ENCODE peak calls at places on chromosomes 5 and 9, in eight cellular contexts. X is adrenal gland, F is psoas muscle, I is WERI-Rb-1, W is hepatocyte, K is neural progenitor cell, Z is mammary epithelial cell, H is thyroid gland. E is an unnamed sample.

GRCh38 chr5:142548739-142549275 is 137.1 kb downstream of the FGF1 start:
- DNase-seq in X (peak), F (no peak), I (peak), W (peak), K (peak), Z (peak), H (peak), E (no peak)

GRCh38 chr5:180495292-180495691 is 1.1 kb downstream of the CNOT6 start:
- DNase-seq in X (no peak), F (no peak), I (no peak), W (no peak), K (peak), Z (peak), H (no peak), E (no peak)

GRCh38 chr5:115686692-115687054 is 60.8 kb upstream of the TMED7 start:
- DNase-seq in X (no peak), F (no peak), I (no peak), W (no peak), K (no peak), Z (no peak), H (no peak), E (no peak)

GRCh38 chr9:112377087-112377486 is 2.8 kb upstream of the HSDL2 start:
- DNase-seq in X (no peak), F (no peak), I (no peak), W (no peak), K (no peak), Z (peak), H (peak), E (no peak)

GRCh38 chr5:138649316-138649720 is 74.1 kb upstream of the HSPA9 start:
- DNase-seq in X (peak), F (no peak), I (peak), W (no peak), K (peak), Z (no peak), H (no peak), E (no peak)

GRCh38 chr9:32551491-32552049 is 557 bp upstream of the SMIM27 start:
- DNase-seq in X (peak), F (peak), I (peak), W (peak), K (peak), Z (no peak), H (peak), E (no peak)

GRCh38 chr5:115349001-115349817 is 52.8 kb upstream of the CCDC112 start:
- DNase-seq in X (peak), F (peak), I (no peak), W (peak), K (no peak), Z (peak), H (no peak), E (no peak)

GRCh38 chr5:66873990-66874389 is 277.8 kb downstream of the MAST4 start:
- DNase-seq in X (no peak), F (no peak), I (no peak), W (no peak), K (no peak), Z (no peak), H (no peak), E (no peak)

GRCh38 chr5:1050449-1051365 is 42.1 kb downstream of the NKD2 start:
- DNase-seq in X (no peak), F (peak), I (no peak), W (no peak), K (peak), Z (no peak), H (no peak), E (peak)

GRCh38 chr5:25649628-25650265 is 1005.0 kb upstream of the CDH10 start:
- DNase-seq in X (no peak), F (no peak), I (no peak), W (no peak), K (no peak), Z (no peak), H (no peak), E (no peak)

GRCh38 chr5:158943569-158943968 is 156.1 kb downstream of the EBF1 start:
- DNase-seq in X (no peak), F (no peak), I (no peak), W (no peak), K (no peak), Z (no peak), H (no peak), E (no peak)

GRCh38 chr9:97763884-97764283 is 66.7 kb upstream of the XPA start:
- DNase-seq in X (no peak), F (no peak), I (no peak), W (no peak), K (no peak), Z (no peak), H (no peak), E (no peak)

GRCh38 chr9:28899926-28900325 is 1326.6 kb upstream of the C9orf72 start:
- DNase-seq in X (no peak), F (no peak), I (no peak), W (no peak), K (no peak), Z (no peak), H (no peak), E (no peak)

GRCh38 chr5:55406292-55406691 is 98.5 kb downstream of the MTREX start:
- DNase-seq in X (no peak), F (no peak), I (no peak), W (no peak), K (no peak), Z (no peak), H (no peak), E (no peak)

GRCh38 chr9:14768561-14769234 is 46.2 kb upstream of the CER1 start:
- DNase-seq in X (peak), F (no peak), I (peak), W (peak), K (peak), Z (peak), H (peak), E (no peak)

GRCh38 chr9:130128782-130129424 is 43.3 kb upstream of the NCS1 start:
- DNase-seq in X (no peak), F (peak), I (no peak), W (peak), K (no peak), Z (no peak), H (no peak), E (peak)

GRCh38 chr5:127428748-127429147 is 88.7 kb upstream of the PRRC1 start:
- DNase-seq in X (no peak), F (no peak), I (no peak), W (peak), K (no peak), Z (peak), H (no peak), E (no peak)

GRCh38 chr5:13328316-13328715 is 616.2 kb downstream of the DNAH5 start:
- DNase-seq in X (no peak), F (no peak), I (no peak), W (no peak), K (no peak), Z (no peak), H (no peak), E (no peak)

GRCh38 chr9:70125621-70126020 is 82.0 kb downstream of the MAMDC2 start:
- DNase-seq in X (no peak), F (no peak), I (no peak), W (no peak), K (no peak), Z (peak), H (no peak), E (no peak)

GRCh38 chr9:135224286-135224871 is 136.9 kb downstream of the OLFM1 start:
- DNase-seq in X (no peak), F (no peak), I (no peak), W (no peak), K (no peak), Z (no peak), H (peak), E (no peak)

GRCh38 chr5:140299056-140299455 is 3.8 kb downstream of the PFDN1 start:
- DNase-seq in X (no peak), F (no peak), I (no peak), W (no peak), K (no peak), Z (no peak), H (no peak), E (no peak)

GRCh38 chr9:123406691-123407536 is 50.9 kb downstream of the CRB2 start:
- DNase-seq in X (no peak), F (no peak), I (no peak), W (no peak), K (peak), Z (no peak), H (no peak), E (no peak)

GRCh38 chr9:129547869-129548570 is 72.9 kb downstream of the C9orf50 start:
- DNase-seq in X (no peak), F (no peak), I (no peak), W (no peak), K (no peak), Z (no peak), H (no peak), E (no peak)

GRCh38 chr9:31210982-31211570 is 1173.4 kb upstream of the ACO1 start:
- DNase-seq in X (no peak), F (peak), I (peak), W (no peak), K (peak), Z (no peak), H (no peak), E (no peak)

GRCh38 chr5:163434410-163434866 is 3.0 kb upstream of the CCNG1 start:
- DNase-seq in X (no peak), F (no peak), I (no peak), W (peak), K (no peak), Z (peak), H (no peak), E (no peak)

GRCh38 chr5:146466521-146467349 is 19.6 kb downstream of the TCERG1 start:
- DNase-seq in X (no peak), F (no peak), I (no peak), W (no peak), K (peak), Z (no peak), H (no peak), E (no peak)

GRCh38 chr9:132745911-132746709 is 75.8 kb downstream of the GTF3C4 start:
- DNase-seq in X (no peak), F (no peak), I (no peak), W (no peak), K (no peak), Z (no peak), H (no peak), E (no peak)

GRCh38 chr5:1300581-1301083 is 5.8 kb upstream of the TERT start:
- DNase-seq in X (no peak), F (no peak), I (peak), W (peak), K (no peak), Z (no peak), H (no peak), E (peak)

GRCh38 chr9:27368317-27368985 is 71.5 kb upstream of the EQTN start:
- DNase-seq in X (no peak), F (no peak), I (no peak), W (peak), K (peak), Z (no peak), H (no peak), E (peak)

GRCh38 chr5:67487862-67488261 is 291.3 kb upstream of the CD180 start:
- DNase-seq in X (no peak), F (no peak), I (no peak), W (no peak), K (no peak), Z (no peak), H (no peak), E (no peak)

GRCh38 chr9:124869466-124869985 is 7.6 kb downstream of the ARPC5L start:
- DNase-seq in X (peak), F (no peak), I (peak), W (peak), K (peak), Z (peak), H (no peak), E (no peak)

GRCh38 chr9:27150758-27151431 is 41.9 kb downstream of the TEK start:
- DNase-seq in X (no peak), F (no peak), I (no peak), W (peak), K (no peak), Z (no peak), H (no peak), E (no peak)

GRCh38 chr5:149175346-149176113 is 34.2 kb downstream of the ABLIM3 start:
- DNase-seq in X (no peak), F (peak), I (no peak), W (no peak), K (no peak), Z (no peak), H (no peak), E (peak)

GRCh38 chr5:149170292-149170691 is 29.0 kb downstream of the ABLIM3 start:
- DNase-seq in X (no peak), F (no peak), I (no peak), W (no peak), K (no peak), Z (no peak), H (no peak), E (no peak)

GRCh38 chr5:149174847-149175234 is 33.5 kb downstream of the ABLIM3 start:
- DNase-seq in X (no peak), F (no peak), I (no peak), W (no peak), K (no peak), Z (no peak), H (no peak), E (no peak)

GRCh38 chr5:149172709-149173505 is 31.6 kb downstream of the ABLIM3 start:
- DNase-seq in X (no peak), F (no peak), I (no peak), W (no peak), K (no peak), Z (peak), H (no peak), E (no peak)

GRCh38 chr5:149172261-149172660 is 31.0 kb downstream of the ABLIM3 start:
- DNase-seq in X (peak), F (no peak), I (no peak), W (no peak), K (no peak), Z (peak), H (no peak), E (no peak)
- H3K4me3 ChIP-seq in X (no peak), F (no peak), I (no peak), W (no peak), K (no peak), Z (no peak), H (no peak), E (no peak)

DNA sequence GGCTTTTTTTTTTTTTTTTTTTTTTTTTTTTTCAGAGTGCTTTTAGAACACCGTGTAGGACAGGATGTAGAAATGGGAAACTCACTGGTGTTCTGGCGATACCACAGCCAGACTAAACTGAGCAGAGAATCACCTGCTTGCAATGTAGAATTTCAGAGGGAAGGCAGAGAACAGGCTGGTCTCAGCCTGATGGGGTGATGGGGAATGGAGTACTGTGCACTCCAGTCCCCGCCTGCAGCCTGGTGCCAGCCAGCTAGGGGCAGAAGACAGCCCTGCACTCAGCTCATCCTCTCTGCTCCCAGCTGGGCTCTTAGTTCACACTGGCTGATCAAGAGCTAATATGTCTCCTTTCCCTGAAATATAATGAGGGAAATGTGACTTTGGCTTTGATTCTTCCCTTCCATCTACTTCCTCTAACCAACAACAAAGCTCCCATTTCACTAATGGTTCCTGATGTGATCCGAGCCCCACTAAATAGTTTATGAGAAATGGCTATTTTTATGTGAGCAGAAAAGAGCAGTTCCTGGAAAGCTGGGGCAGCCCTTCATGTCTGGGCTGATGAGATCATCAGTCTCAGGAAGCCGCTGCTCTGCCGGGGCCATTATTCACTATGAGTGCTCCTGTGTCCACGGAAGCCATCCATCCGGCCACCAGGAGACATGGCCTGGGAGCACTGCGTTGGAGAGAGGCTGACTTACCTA is 209.7 kb downstream of the GADD45G start:
- DNase-seq in X (peak), F (peak), I (peak), W (peak), K (peak), Z (no peak), H (no peak), E (no peak)
- H3K27ac ChIP-seq in X (peak), F (no peak), I (no peak), W (no peak), K (no peak), Z (no peak), H (no peak), E (no peak)

GRCh38 chr5:83718195-83718825 is 2.3 kb downstream of the HAPLN1 start:
- DNase-seq in X (peak), F (no peak), I (peak), W (peak), K (peak), Z (peak), H (peak), E (no peak)

GRCh38 chr5:83721878-83722779 is 1.5 kb upstream of the HAPLN1 start:
- DNase-seq in X (peak), F (peak), I (peak), W (peak), K (peak), Z (peak), H (peak), E (peak)

GRCh38 chr5:83720805-83721431 is at the start of gene HAPLN1:
- DNase-seq in X (no peak), F (no peak), I (peak), W (peak), K (peak), Z (no peak), H (no peak), E (no peak)

GRCh38 chr5:83715316-83716060 is 5.2 kb downstream of the HAPLN1 start:
- DNase-seq in X (no peak), F (no peak), I (no peak), W (no peak), K (no peak), Z (no peak), H (peak), E (no peak)

GRCh38 chr5:83718936-83719495 is 1.6 kb downstream of the HAPLN1 start:
- DNase-seq in X (no peak), F (no peak), I (no peak), W (no peak), K (no peak), Z (no peak), H (no peak), E (no peak)
- H3K4me3 ChIP-seq in X (no peak), F (no peak), I (no peak), W (peak), K (no peak), Z (no peak), H (no peak), E (no peak)

GRCh38 chr9:136439550-136440408 is at the start of gene INPP5E:
- DNase-seq in X (peak), F (peak), I (peak), W (peak), K (peak), Z (peak), H (peak), E (peak)
- H3K27ac ChIP-seq in X (peak), F (peak), I (peak), W (peak), K (no peak), Z (peak), H (no peak), E (peak)

DNA sequence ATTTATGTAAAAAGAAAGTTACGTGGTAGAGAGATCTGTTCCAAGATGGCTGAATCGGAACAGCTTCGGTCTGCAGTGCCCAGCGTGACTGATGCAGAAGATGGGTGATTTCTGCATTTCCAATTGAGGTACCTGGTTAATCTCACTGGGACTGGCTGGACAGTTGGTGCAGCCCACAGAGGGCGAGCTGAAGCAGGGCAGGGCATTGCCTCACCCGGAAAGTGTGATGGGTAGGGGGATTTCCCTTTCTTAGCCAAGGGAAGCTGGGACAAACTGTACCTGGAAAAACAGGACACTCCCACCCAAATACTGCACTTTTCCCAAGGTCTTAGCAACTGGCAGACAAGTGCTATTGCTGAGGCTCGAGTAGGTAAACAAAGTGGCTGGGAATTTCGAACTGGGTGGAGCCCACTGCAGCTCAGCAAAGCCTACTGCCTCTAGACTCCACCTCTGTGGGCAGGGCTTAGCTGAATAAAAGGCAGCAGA is 13.1 kb upstream of the HSD17B4 start:
- DNase-seq in X (no peak), F (no peak), I (no peak), W (peak), K (no peak), Z (peak), H (peak), E (no peak)
- H3K4me3 ChIP-seq in X (no peak), F (no peak), I (no peak), W (no peak), K (no peak), Z (peak), H (no peak), E (no peak)

GRCh38 chr5:72121753-72122445 is 14.6 kb downstream of the MAP1B start:
- DNase-seq in X (no peak), F (no peak), I (no peak), W (no peak), K (no peak), Z (no peak), H (no peak), E (no peak)

GRCh38 chr5:72122619-72123018 is 15.3 kb downstream of the MAP1B start:
- DNase-seq in X (no peak), F (no peak), I (no peak), W (no peak), K (no peak), Z (no peak), H (no peak), E (no peak)

GRCh38 chr5:72123764-72124163 is 16.5 kb downstream of the MAP1B start:
- DNase-seq in X (no peak), F (no peak), I (no peak), W (no peak), K (no peak), Z (no peak), H (no peak), E (no peak)

GRCh38 chr5:72117281-72117680 is 10.0 kb downstream of the MAP1B start:
- DNase-seq in X (no peak), F (no peak), I (no peak), W (no peak), K (no peak), Z (no peak), H (no peak), E (no peak)

GRCh38 chr5:72121052-72121451 is 13.8 kb downstream of the MAP1B start:
- DNase-seq in X (no peak), F (no peak), I (no peak), W (no peak), K (no peak), Z (no peak), H (no peak), E (no peak)
- H3K27ac ChIP-seq in X (no peak), F (no peak), I (no peak), W (no peak), K (peak), Z (no peak), H (no peak), E (no peak)

GRCh38 chr5:132413567-132413966 is 44.1 kb downstream of the SLC22A5 start:
- DNase-seq in X (no peak), F (no peak), I (no peak), W (no peak), K (no peak), Z (no peak), H (no peak), E (no peak)

GRCh38 chr5:132408456-132408855 is 38.9 kb downstream of the SLC22A5 start:
- DNase-seq in X (no peak), F (no peak), I (no peak), W (no peak), K (no peak), Z (no peak), H (no peak), E (no peak)

GRCh38 chr5:132410451-132411381 is 41.2 kb downstream of the SLC22A5 start:
- DNase-seq in X (peak), F (peak), I (peak), W (peak), K (peak), Z (no peak), H (peak), E (peak)

GRCh38 chr5:132408965-132409364 is 39.5 kb downstream of the SLC22A5 start:
- DNase-seq in X (no peak), F (no peak), I (no peak), W (no peak), K (no peak), Z (no peak), H (no peak), E (no peak)

GRCh38 chr5:132411382-132411925 is 41.9 kb downstream of the SLC22A5 start:
- DNase-seq in X (no peak), F (no peak), I (no peak), W (peak), K (no peak), Z (no peak), H (peak), E (no peak)
- H3K4me3 ChIP-seq in X (no peak), F (peak), I (peak), W (peak), K (peak), Z (peak), H (peak), E (peak)